ENCODE peak calls at places on chromosomes 2 and 18, in seven cellular contexts. One of them, this sample, is unnamed.

GRCh38 chr2:129880309-129880708 is 99.2 kb upstream of the RAB6C start:
- DNase-seq in A172: no peak
- DNase-seq in H7: no peak
- DNase-seq in T-helper 9 cell: no peak
- DNase-seq in NCI-H446 treated with DMSO at 0.1 percent for 48 hours: no peak
- DNase-seq in naive B cell: no peak
- DNase-seq in fibroblast of villous mesenchyme: no peak
- DNase-seq in this sample: no peak

GRCh38 chr2:121505005-121505404 is 25.7 kb upstream of the RNU4ATAC start:
- DNase-seq in A172: peak
- DNase-seq in H7: no peak
- DNase-seq in T-helper 9 cell: no peak
- DNase-seq in NCI-H446 treated with DMSO at 0.1 percent for 48 hours: no peak
- DNase-seq in naive B cell: no peak
- DNase-seq in fibroblast of villous mesenchyme: peak
- DNase-seq in this sample: peak

GRCh38 chr18:58091099-58091611 is 47.1 kb downstream of the NEDD4L start:
- DNase-seq in A172: peak
- DNase-seq in H7: no peak
- DNase-seq in T-helper 9 cell: no peak
- DNase-seq in NCI-H446 treated with DMSO at 0.1 percent for 48 hours: no peak
- DNase-seq in naive B cell: no peak
- DNase-seq in fibroblast of villous mesenchyme: no peak
- DNase-seq in this sample: no peak

GRCh38 chr2:234952270-234953115 is 676 bp downstream of the SH3BP4 start:
- DNase-seq in A172: no peak
- DNase-seq in H7: peak
- DNase-seq in T-helper 9 cell: no peak
- DNase-seq in NCI-H446 treated with DMSO at 0.1 percent for 48 hours: no peak
- DNase-seq in naive B cell: peak
- DNase-seq in fibroblast of villous mesenchyme: no peak
- DNase-seq in this sample: peak

GRCh38 chr18:24398515-24398914 is 891 bp upstream of the OSBPL1A start:
- DNase-seq in A172: peak
- DNase-seq in H7: no peak
- DNase-seq in T-helper 9 cell: no peak
- DNase-seq in NCI-H446 treated with DMSO at 0.1 percent for 48 hours: no peak
- DNase-seq in naive B cell: no peak
- DNase-seq in fibroblast of villous mesenchyme: peak
- DNase-seq in this sample: peak

GRCh38 chr2:218168016-218168415 is 1.3 kb upstream of the CXCR1 start:
- DNase-seq in A172: no peak
- DNase-seq in H7: no peak
- DNase-seq in T-helper 9 cell: no peak
- DNase-seq in NCI-H446 treated with DMSO at 0.1 percent for 48 hours: no peak
- DNase-seq in naive B cell: no peak
- DNase-seq in fibroblast of villous mesenchyme: no peak
- DNase-seq in this sample: no peak

GRCh38 chr18:31356025-31356424 is 20.6 kb upstream of the DSG4 start:
- DNase-seq in A172: no peak
- DNase-seq in H7: no peak
- DNase-seq in T-helper 9 cell: no peak
- DNase-seq in NCI-H446 treated with DMSO at 0.1 percent for 48 hours: no peak
- DNase-seq in naive B cell: no peak
- DNase-seq in fibroblast of villous mesenchyme: no peak
- DNase-seq in this sample: no peak

GRCh38 chr2:71082402-71083252 is 14.2 kb downstream of the NAGK start:
- DNase-seq in A172: no peak
- DNase-seq in H7: no peak
- DNase-seq in T-helper 9 cell: no peak
- DNase-seq in NCI-H446 treated with DMSO at 0.1 percent for 48 hours: no peak
- DNase-seq in naive B cell: no peak
- DNase-seq in fibroblast of villous mesenchyme: no peak
- DNase-seq in this sample: no peak

GRCh38 chr18:35478520-35479435 is 19.0 kb downstream of the INO80C start:
- DNase-seq in A172: peak
- DNase-seq in H7: no peak
- DNase-seq in T-helper 9 cell: no peak
- DNase-seq in NCI-H446 treated with DMSO at 0.1 percent for 48 hours: no peak
- DNase-seq in naive B cell: no peak
- DNase-seq in fibroblast of villous mesenchyme: peak
- DNase-seq in this sample: peak

GRCh38 chr18:35982404-35983114 is 10.1 kb downstream of the RMP24 start:
- DNase-seq in A172: no peak
- DNase-seq in H7: no peak
- DNase-seq in T-helper 9 cell: no peak
- DNase-seq in NCI-H446 treated with DMSO at 0.1 percent for 48 hours: no peak
- DNase-seq in naive B cell: no peak
- DNase-seq in fibroblast of villous mesenchyme: peak
- DNase-seq in this sample: peak